ENCODE peak calls at places on chromosomes 2 and 18, in four cellular contexts. H, C, V and K are unnamed samples.

GRCh38 chr2:85180322-85181092 is 47.3 kb downstream of the TCF7L1 start:
- DNase-seq in H (no peak), C (no peak), V (no peak), K (no peak)

GRCh38 chr18:22705328-22705727 is 227.8 kb upstream of the RBBP8 start:
- DNase-seq in H (no peak), C (no peak), V (no peak), K (no peak)

GRCh38 chr2:180359522-180360282 is 352.6 kb upstream of the CWC22 start:
- DNase-seq in H (no peak), C (no peak), V (peak), K (no peak)

GRCh38 chr18:13175754-13176210 is 42.8 kb upstream of the LDLRAD4 start:
- DNase-seq in H (no peak), C (no peak), V (no peak), K (peak)

GRCh38 chr2:19573784-19574183 is 215.4 kb upstream of the OSR1 start:
- DNase-seq in H (no peak), C (no peak), V (no peak), K (no peak)

GRCh38 chr2:229578052-229578846 is 136.1 kb downstream of the DNER start:
- DNase-seq in H (no peak), C (no peak), V (no peak), K (no peak)

GRCh38 chr2:168587302-168587701 is 131.2 kb downstream of the CERS6 start:
- DNase-seq in H (no peak), C (no peak), V (no peak), K (no peak)

GRCh38 chr18:76099931-76100457 is 395.0 kb downstream of the ZNF516 start:
- DNase-seq in H (no peak), C (no peak), V (no peak), K (no peak)

GRCh38 chr2:15984367-15985255 is 44.3 kb downstream of the MYCN start:
- DNase-seq in H (peak), C (peak), V (peak), K (no peak)

GRCh38 chr2:154623819-154624218 is 74.7 kb upstream of the KCNJ3 start:
- DNase-seq in H (no peak), C (peak), V (peak), K (peak)

GRCh38 chr2:239049421-239050251 is 201.8 kb downstream of the TWIST2 start:
- DNase-seq in H (peak), C (no peak), V (no peak), K (no peak)

GRCh38 chr2:207706936-207707860 is 4.2 kb upstream of the CCNYL1 start:
- DNase-seq in H (no peak), C (no peak), V (no peak), K (no peak)

GRCh38 chr2:108029912-108030311 is 43.6 kb downstream of the SLC5A7 start:
- DNase-seq in H (no peak), C (no peak), V (no peak), K (no peak)

GRCh38 chr18:59763541-59764136 is 66.4 kb upstream of the CCBE1 start:
- DNase-seq in H (no peak), C (no peak), V (no peak), K (no peak)

GRCh38 chr2:53028746-53029423 is 738.7 kb upstream of the CHAC2 start:
- DNase-seq in H (no peak), C (no peak), V (no peak), K (no peak)

GRCh38 chr2:237431372-237431771 is 17.4 kb upstream of the COL6A3 start:
- DNase-seq in H (no peak), C (no peak), V (no peak), K (no peak)

GRCh38 chr2:45191096-45191863 is 182.0 kb upstream of the SIX2 start:
- DNase-seq in H (no peak), C (no peak), V (no peak), K (peak)

GRCh38 chr2:144414324-144414845 is 105.5 kb downstream of the ZEB2 start:
- DNase-seq in H (peak), C (no peak), V (no peak), K (no peak)

GRCh38 chr18:58221060-58221725 is 177.2 kb downstream of the NEDD4L start:
- DNase-seq in H (no peak), C (no peak), V (peak), K (peak)

GRCh38 chr2:136384541-136385303 is 266.8 kb upstream of the CXCR4 start:
- DNase-seq in H (no peak), C (peak), V (peak), K (peak)